ENCODE peak calls at places on chromosomes 6 and 20, in four cellular contexts. One of them, this sample, is unnamed.

GRCh38 chr6:160163425-160163824 is 41.8 kb downstream of the SLC22A1 start:
- DNase-seq in K562: no peak
- DNase-seq in GM12891: no peak
- DNase-seq in GM12878: no peak
- DNase-seq in this sample: no peak

GRCh38 chr6:152034631-152035030 is 227.1 kb downstream of the ESR1 start:
- DNase-seq in K562: no peak
- DNase-seq in GM12878: no peak
- DNase-seq in GM12891: no peak
- DNase-seq in this sample: no peak

GRCh38 chr6:141541766-141542324 is 590.9 kb upstream of the GJE1 start:
- DNase-seq in K562: no peak
- DNase-seq in GM12891: no peak
- DNase-seq in GM12878: no peak
- DNase-seq in this sample: no peak

GRCh38 chr6:116966675-116967576 is 89.9 kb downstream of the RFX6 start:
- DNase-seq in GM12891: no peak
- DNase-seq in K562: no peak
- DNase-seq in GM12878: no peak
- DNase-seq in this sample: no peak

GRCh38 chr6:31899882-31900722 is 1.8 kb downstream of the ZBTB12 start:
- DNase-seq in K562: no peak
- DNase-seq in GM12891: no peak
- DNase-seq in GM12878: no peak
- DNase-seq in this sample: peak; percentile 41

GRCh38 chr6:166097914-166098522 is 69.6 kb downstream of the TBXT start:
- DNase-seq in GM12891: peak; percentile 45
- DNase-seq in K562: peak; percentile 61
- DNase-seq in GM12878: no peak
- DNase-seq in this sample: no peak

GRCh38 chr20:51531141-51531710 is 11.3 kb downstream of the NFATC2 start:
- DNase-seq in GM12878: no peak
- DNase-seq in K562: no peak
- DNase-seq in GM12891: no peak
- DNase-seq in this sample: no peak

GRCh38 chr6:150652848-150653613 is 53.3 kb downstream of the PLEKHG1 start:
- DNase-seq in GM12878: no peak
- DNase-seq in GM12891: no peak
- DNase-seq in K562: no peak
- DNase-seq in this sample: no peak

GRCh38 chr6:137233561-137234504 is 14.6 kb upstream of the IFNGR1 start:
- DNase-seq in GM12891: no peak
- DNase-seq in K562: no peak
- DNase-seq in GM12878: no peak
- DNase-seq in this sample: peak; percentile 77

GRCh38 chr6:110596354-110596753 is 119.9 kb upstream of the SLC22A16 start:
- DNase-seq in GM12878: no peak
- DNase-seq in GM12891: no peak
- DNase-seq in K562: no peak
- DNase-seq in this sample: no peak

GRCh38 chr20:47816487-47817451 is 31.5 kb upstream of the SULF2 start:
- DNase-seq in GM12891: no peak
- DNase-seq in GM12878: no peak
- DNase-seq in K562: no peak
- DNase-seq in this sample: no peak
- TF ChIP-seq SPI1 in GM12891: no peak
- TF ChIP-seq SPI1 in GM12878: no peak
- TF ChIP-seq SPI1 in K562: no peak
- TF ChIP-seq SPI1 in this sample: no peak

GRCh38 chr20:44181611-44182010 is 5.4 kb downstream of the JPH2 start:
- DNase-seq in GM12878: no peak
- DNase-seq in K562: no peak
- DNase-seq in GM12891: no peak
- DNase-seq in this sample: no peak
- TF ChIP-seq POLR2AphosphoS5 in GM12878: no peak
- TF ChIP-seq POLR2AphosphoS5 in K562: no peak
- TF ChIP-seq POLR2AphosphoS5 in GM12891: no peak
- TF ChIP-seq POLR2AphosphoS5 in this sample: no peak

GRCh38 chr6:36908758-36909157 is 23.0 kb downstream of the C6orf89 start:
- DNase-seq in K562: peak; percentile 39
- DNase-seq in GM12878: no peak
- DNase-seq in GM12891: no peak
- DNase-seq in this sample: no peak

GRCh38 chr6:36914227-36914794 is 28.6 kb downstream of the C6orf89 start:
- DNase-seq in K562: no peak
- DNase-seq in GM12891: no peak
- DNase-seq in GM12878: no peak
- DNase-seq in this sample: no peak

GRCh38 chr6:36912583-36912982 is 26.8 kb downstream of the C6orf89 start:
- DNase-seq in GM12878: peak; percentile 72
- DNase-seq in K562: no peak
- DNase-seq in GM12891: peak; percentile 39
- DNase-seq in this sample: no peak

GRCh38 chr6:36913082-36913481 is 27.3 kb downstream of the C6orf89 start:
- DNase-seq in GM12891: no peak
- DNase-seq in GM12878: no peak
- DNase-seq in K562: no peak
- DNase-seq in this sample: no peak

DNA sequence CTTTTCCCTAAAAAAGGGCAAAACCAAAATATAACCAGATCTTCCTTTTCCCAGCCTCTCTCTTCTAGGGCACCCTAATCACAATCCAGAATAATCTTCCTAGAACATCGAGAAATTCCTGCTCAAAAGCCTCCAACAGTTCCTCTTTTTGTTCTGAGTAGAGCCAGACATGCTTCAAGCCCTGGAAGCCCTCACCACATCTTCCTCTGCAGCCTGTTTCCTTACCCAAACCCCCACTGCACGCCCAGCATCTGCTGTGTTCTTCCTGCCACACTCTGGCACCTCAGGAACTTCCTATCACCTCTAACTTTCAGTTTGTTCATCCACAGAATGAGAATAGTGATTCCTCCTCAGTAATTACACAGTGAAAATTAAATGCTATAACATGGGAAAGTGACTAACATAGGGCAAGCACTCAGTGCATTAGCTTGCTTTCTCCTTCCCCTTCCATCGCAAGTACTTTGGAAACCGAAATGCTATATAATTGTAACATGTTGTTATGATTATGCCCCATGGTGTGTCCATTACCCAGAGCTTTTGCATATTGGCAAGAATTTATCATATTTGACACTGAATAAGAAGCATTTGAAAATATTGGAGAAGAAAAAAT is 26.3 kb downstream of the C6orf89 start:
- DNase-seq in K562: no peak
- DNase-seq in GM12878: peak; percentile 11
- DNase-seq in GM12891: no peak
- DNase-seq in this sample: peak; percentile 83
- TF ChIP-seq SPI1 in K562: peak; percentile 89
- TF ChIP-seq SPI1 in GM12878: peak; percentile 73
- TF ChIP-seq SPI1 in GM12891: peak; percentile 81
- TF ChIP-seq SPI1 in this sample: peak; percentile 97

DNA sequence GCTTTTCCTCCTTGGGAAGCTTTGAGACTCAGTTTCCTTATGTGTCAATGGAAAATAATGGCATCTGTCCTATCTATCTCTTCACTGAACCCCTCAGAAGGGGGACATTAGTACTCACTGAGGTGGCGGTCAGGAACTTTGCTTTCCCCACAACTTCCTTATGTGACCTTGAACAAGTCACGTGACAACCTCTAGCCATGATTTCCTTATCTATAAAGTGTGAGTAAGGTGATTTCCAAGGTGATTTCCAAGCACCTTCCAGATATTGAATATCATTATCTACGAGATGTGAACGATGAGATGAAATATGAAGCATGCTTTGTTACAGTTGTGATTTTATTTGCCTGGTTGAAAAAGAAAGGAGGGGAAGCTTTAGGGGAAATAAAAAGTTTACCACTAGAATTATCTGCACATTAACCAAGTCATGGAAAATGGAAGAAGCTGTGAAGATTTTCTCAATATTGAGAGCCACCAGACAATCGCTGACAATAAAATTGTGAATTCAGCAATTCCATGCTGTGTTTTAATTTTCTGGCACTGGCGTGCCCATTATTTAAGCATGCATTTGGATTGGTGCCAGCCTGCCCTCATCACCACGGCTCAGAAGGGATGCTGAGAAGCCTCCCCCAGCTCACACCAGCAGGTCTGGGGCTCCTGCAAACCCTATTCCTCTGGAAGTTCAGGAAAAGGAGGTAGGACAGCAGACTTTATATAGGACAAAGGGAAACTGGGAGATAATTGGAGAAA is 255.3 kb downstream of the CD83 start:
- DNase-seq in GM12891: no peak
- DNase-seq in GM12878: no peak
- DNase-seq in K562: peak; percentile 15
- DNase-seq in this sample: no peak
- TF ChIP-seq POLR2AphosphoS5 in GM12891: no peak
- TF ChIP-seq POLR2AphosphoS5 in GM12878: no peak
- TF ChIP-seq POLR2AphosphoS5 in K562: no peak
- TF ChIP-seq POLR2AphosphoS5 in this sample: no peak

GRCh38 chr6:13953061-13953705 is 28.4 kb downstream of the RNF182 start:
- DNase-seq in GM12878: no peak
- DNase-seq in K562: no peak
- DNase-seq in GM12891: no peak
- DNase-seq in this sample: no peak
- TF ChIP-seq SPI1 in GM12878: no peak
- TF ChIP-seq SPI1 in K562: no peak
- TF ChIP-seq SPI1 in GM12891: no peak
- TF ChIP-seq SPI1 in this sample: no peak

GRCh38 chr6:73263570-73263909 is 544 bp upstream of the KHDC1 start:
- DNase-seq in GM12878: no peak
- DNase-seq in GM12891: no peak
- DNase-seq in K562: no peak
- DNase-seq in this sample: no peak

GRCh38 chr6:73258721-73259120 is 4.3 kb downstream of the KHDC1 start:
- DNase-seq in K562: no peak
- DNase-seq in GM12891: no peak
- DNase-seq in GM12878: no peak
- DNase-seq in this sample: no peak

GRCh38 chr6:73264446-73264845 is 1.4 kb upstream of the KHDC1 start:
- DNase-seq in GM12891: no peak
- DNase-seq in K562: no peak
- DNase-seq in GM12878: no peak
- DNase-seq in this sample: no peak

GRCh38 chr6:73262701-73263569 is at the start of gene KHDC1:
- DNase-seq in K562: peak; percentile 69
- DNase-seq in GM12891: peak; percentile 70
- DNase-seq in GM12878: no peak
- DNase-seq in this sample: peak; percentile 35
- TF ChIP-seq POLR2AphosphoS5 in K562: no peak
- TF ChIP-seq POLR2AphosphoS5 in GM12891: no peak
- TF ChIP-seq POLR2AphosphoS5 in GM12878: peak; percentile 62
- TF ChIP-seq POLR2AphosphoS5 in this sample: no peak

DNA sequence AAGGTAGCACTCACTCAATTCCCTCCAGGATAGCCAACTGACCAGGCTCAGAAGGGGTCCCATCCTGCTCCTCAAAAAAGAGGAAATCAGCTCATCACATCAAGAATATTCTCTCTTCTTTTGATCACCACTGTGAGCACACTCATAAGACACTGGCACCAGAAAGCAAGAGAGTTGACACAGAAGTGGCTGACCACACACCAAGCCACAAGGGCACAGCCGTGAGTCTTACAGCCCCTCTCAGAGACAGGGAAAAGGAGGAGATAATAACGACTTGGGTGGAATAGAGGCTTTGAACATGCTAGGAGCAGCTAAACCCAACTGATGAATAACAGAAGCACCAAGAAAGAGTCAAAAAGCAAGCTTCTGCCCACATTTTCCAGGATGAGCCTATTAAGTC is 249.1 kb upstream of the PREP start:
- DNase-seq in GM12878: no peak
- DNase-seq in GM12891: no peak
- DNase-seq in K562: no peak
- DNase-seq in this sample: no peak
- TF ChIP-seq SPI1 in GM12878: peak; percentile 29
- TF ChIP-seq SPI1 in GM12891: no peak
- TF ChIP-seq SPI1 in K562: no peak
- TF ChIP-seq SPI1 in this sample: no peak

DNA sequence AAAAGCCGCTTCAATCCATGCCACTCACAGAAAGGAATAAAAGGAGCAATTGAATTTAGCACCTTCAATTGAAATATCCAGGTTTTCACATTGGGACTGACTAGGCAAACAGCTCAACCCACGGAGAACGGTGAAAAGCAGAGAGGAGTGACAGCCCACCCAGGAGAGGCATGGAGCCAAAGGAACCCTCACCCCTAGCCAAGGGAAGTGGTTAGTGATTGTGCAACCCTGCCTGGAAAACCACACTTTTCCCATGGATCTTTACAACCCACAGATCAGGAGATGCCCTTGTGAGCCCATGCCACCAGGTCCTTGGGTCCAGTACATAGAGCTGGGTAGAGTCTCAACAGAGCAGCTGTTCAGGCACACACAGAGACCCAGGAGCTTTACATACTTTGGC is 911.8 kb downstream of the EPHA7 start:
- DNase-seq in GM12878: no peak
- DNase-seq in GM12891: no peak
- DNase-seq in K562: no peak
- DNase-seq in this sample: no peak
- TF ChIP-seq POLR2AphosphoS5 in GM12878: no peak
- TF ChIP-seq POLR2AphosphoS5 in GM12891: no peak
- TF ChIP-seq POLR2AphosphoS5 in K562: no peak
- TF ChIP-seq POLR2AphosphoS5 in this sample: no peak

DNA sequence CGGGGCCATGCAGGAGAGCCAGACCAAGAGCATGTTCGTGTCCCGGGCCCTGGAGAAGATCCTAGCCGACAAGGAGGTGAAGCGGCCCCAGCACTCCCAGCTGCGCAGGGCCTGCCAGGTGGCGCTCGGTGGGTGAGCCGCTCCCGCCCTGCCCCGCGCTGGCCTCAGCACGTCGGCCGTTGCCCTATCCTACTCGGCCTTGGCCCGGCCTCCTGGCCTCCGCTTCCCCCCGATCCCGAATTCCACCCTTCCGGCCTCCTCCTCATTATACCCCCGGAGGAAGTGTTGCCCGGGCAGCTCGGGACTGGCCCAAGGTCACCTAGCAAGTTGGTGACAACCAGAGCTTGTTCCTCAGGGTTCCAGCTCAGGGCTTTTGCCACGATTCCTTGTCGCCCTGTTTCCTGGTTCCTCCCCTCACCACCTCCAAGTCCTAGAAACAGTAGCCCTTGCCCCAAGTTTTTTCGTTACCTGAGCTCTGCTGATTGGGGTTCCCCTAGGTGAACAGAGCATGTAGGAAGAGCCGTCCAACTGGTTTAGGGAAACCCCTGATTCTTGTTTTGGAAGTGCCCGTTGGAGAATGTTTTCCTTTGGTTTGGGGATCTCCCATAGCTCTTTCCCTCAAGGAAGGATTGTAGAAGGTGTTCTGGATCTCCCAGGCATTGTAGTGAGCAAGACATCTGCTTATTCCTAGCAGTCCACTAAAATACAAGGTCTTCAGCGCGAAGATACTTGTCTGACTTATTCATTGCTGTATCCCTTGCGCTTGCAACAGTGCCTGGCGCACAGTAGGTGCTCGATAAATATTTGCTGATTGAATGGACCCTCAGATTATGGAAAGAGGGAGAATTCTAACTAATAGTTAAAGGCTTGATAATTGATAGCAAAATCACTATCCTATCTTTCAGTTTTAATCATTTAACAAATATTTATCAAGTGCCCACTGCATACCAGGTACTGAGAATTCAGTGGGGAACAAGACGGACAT is 664 bp downstream of the ARFGEF2 start:
- DNase-seq in K562: peak; percentile 84
- DNase-seq in GM12878: no peak
- DNase-seq in GM12891: no peak
- DNase-seq in this sample: peak; percentile 54
- TF ChIP-seq SPI1 in K562: no peak
- TF ChIP-seq SPI1 in GM12878: no peak
- TF ChIP-seq SPI1 in GM12891: no peak
- TF ChIP-seq SPI1 in this sample: no peak

This sample was measured in HL-60.